ENCODE peak calls at places on chromosome 2, in nine cellular contexts. One of them, this sample, is unnamed.

GRCh38 chr2:3465844-3466481 is 53.4 kb downstream of the ADI1 start:
- DNase-seq in NCI-H1694: no peak
- DNase-seq in fibroblast of pulmonary artery: peak; percentile 96
- DNase-seq in stimulated activated CD4-positive, alpha-beta T cell treated with anti-CD3 and anti-CD28 coated beads, Interleukin-1b, Interleukin-23, amount 100 ng/mL, for 1 hour: no peak
- DNase-seq in body of pancreas: peak; percentile 45
- DNase-seq in substantia nigra: no peak
- DNase-seq in A549: peak; percentile 34
- DNase-seq in AG20443: peak; percentile 92
- DNase-seq in ovary: no peak
- DNase-seq in this sample: no peak

GRCh38 chr2:208285853-208286252 is 19.8 kb downstream of the PIKFYVE start:
- DNase-seq in A549: no peak
- DNase-seq in ovary: no peak
- DNase-seq in substantia nigra: no peak
- DNase-seq in fibroblast of pulmonary artery: no peak
- DNase-seq in stimulated activated CD4-positive, alpha-beta T cell treated with anti-CD3 and anti-CD28 coated beads, Interleukin-1b, Interleukin-23, amount 100 ng/mL, for 1 hour: no peak
- DNase-seq in NCI-H1694: no peak
- DNase-seq in AG20443: no peak
- DNase-seq in body of pancreas: no peak
- DNase-seq in this sample: no peak

GRCh38 chr2:215465246-215465645 is 29.4 kb upstream of the FN1 start:
- DNase-seq in body of pancreas: no peak
- DNase-seq in A549: no peak
- DNase-seq in substantia nigra: no peak
- DNase-seq in NCI-H1694: no peak
- DNase-seq in stimulated activated CD4-positive, alpha-beta T cell treated with anti-CD3 and anti-CD28 coated beads, Interleukin-1b, Interleukin-23, amount 100 ng/mL, for 1 hour: no peak
- DNase-seq in fibroblast of pulmonary artery: peak; percentile 69
- DNase-seq in AG20443: no peak
- DNase-seq in ovary: no peak
- DNase-seq in this sample: no peak

GRCh38 chr2:240479111-240479501 is 43.6 kb downstream of the GPC1 start:
- DNase-seq in A549: no peak
- DNase-seq in stimulated activated CD4-positive, alpha-beta T cell treated with anti-CD3 and anti-CD28 coated beads, Interleukin-1b, Interleukin-23, amount 100 ng/mL, for 1 hour: no peak
- DNase-seq in fibroblast of pulmonary artery: no peak
- DNase-seq in substantia nigra: no peak
- DNase-seq in body of pancreas: no peak
- DNase-seq in NCI-H1694: no peak
- DNase-seq in ovary: no peak
- DNase-seq in AG20443: peak; percentile 5
- DNase-seq in this sample: no peak

GRCh38 chr2:121047383-121047782 is 237.6 kb downstream of the TFCP2L1 start:
- DNase-seq in fibroblast of pulmonary artery: no peak
- DNase-seq in AG20443: no peak
- DNase-seq in substantia nigra: no peak
- DNase-seq in NCI-H1694: no peak
- DNase-seq in stimulated activated CD4-positive, alpha-beta T cell treated with anti-CD3 and anti-CD28 coated beads, Interleukin-1b, Interleukin-23, amount 100 ng/mL, for 1 hour: no peak
- DNase-seq in A549: no peak
- DNase-seq in ovary: no peak
- DNase-seq in body of pancreas: no peak
- DNase-seq in this sample: no peak

GRCh38 chr2:112150447-112150846 is 12.3 kb downstream of the FBLN7 start:
- DNase-seq in NCI-H1694: no peak
- DNase-seq in body of pancreas: peak; percentile 49
- DNase-seq in stimulated activated CD4-positive, alpha-beta T cell treated with anti-CD3 and anti-CD28 coated beads, Interleukin-1b, Interleukin-23, amount 100 ng/mL, for 1 hour: no peak
- DNase-seq in fibroblast of pulmonary artery: peak; percentile 90
- DNase-seq in substantia nigra: no peak
- DNase-seq in ovary: no peak
- DNase-seq in A549: no peak
- DNase-seq in AG20443: peak; percentile 91
- DNase-seq in this sample: no peak

GRCh38 chr2:128219891-128220290 is 98.8 kb downstream of the HS6ST1 start:
- DNase-seq in A549: no peak
- DNase-seq in stimulated activated CD4-positive, alpha-beta T cell treated with anti-CD3 and anti-CD28 coated beads, Interleukin-1b, Interleukin-23, amount 100 ng/mL, for 1 hour: no peak
- DNase-seq in ovary: no peak
- DNase-seq in AG20443: no peak
- DNase-seq in substantia nigra: no peak
- DNase-seq in body of pancreas: no peak
- DNase-seq in fibroblast of pulmonary artery: no peak
- DNase-seq in NCI-H1694: no peak
- DNase-seq in this sample: no peak

GRCh38 chr2:231611273-231612198 is 18.9 kb downstream of the TEX44 start:
- DNase-seq in A549: peak; percentile 92
- DNase-seq in stimulated activated CD4-positive, alpha-beta T cell treated with anti-CD3 and anti-CD28 coated beads, Interleukin-1b, Interleukin-23, amount 100 ng/mL, for 1 hour: no peak
- DNase-seq in body of pancreas: peak; percentile 59
- DNase-seq in fibroblast of pulmonary artery: peak; percentile 49
- DNase-seq in substantia nigra: no peak
- DNase-seq in AG20443: peak; percentile 77
- DNase-seq in NCI-H1694: peak; percentile 14
- DNase-seq in ovary: no peak
- DNase-seq in this sample: peak; percentile 70

This sample was measured in NCI-H524.